ENCODE peak calls at places on chromosomes 5 and 9, in ten cellular contexts. B is GM23248; G is PC-9; V is hepatocyte; E is stomach; N is breast epithelium; M is CD8-positive, alpha-beta T cell; A is uterus; Q is fibroblast of lung; J is K562. S is an unnamed sample.

GRCh38 chr9:134537891-134538520 is 103.6 kb upstream of the COL5A1 start:
- DNase-seq in N (no peak), M (no peak), V (no peak), B (peak; percentile 71), Q (no peak), J (no peak), A (no peak), E (no peak), G (no peak), S (no peak)

GRCh38 chr5:139839918-139840317 is 44.3 kb downstream of the PSD2 start:
- DNase-seq in M (no peak), B (no peak), Q (no peak), J (no peak), A (no peak), V (no peak), G (no peak), N (no peak), E (no peak), S (no peak)

GRCh38 chr5:180286-180918 is 10.9 kb upstream of the LRRC14B start:
- DNase-seq in E (no peak), V (no peak), B (no peak), A (no peak), N (no peak), J (no peak), G (peak; percentile 38), M (no peak), Q (no peak), S (no peak)

GRCh38 chr9:110116543-110116885 is 91.4 kb downstream of the C9orf152 start:
- DNase-seq in Q (peak; percentile 99), B (peak; percentile 94), G (no peak), J (no peak), M (no peak), V (peak; percentile 51), E (no peak), A (no peak), N (no peak), S (no peak)

GRCh38 chr9:38651400-38652042 is 31.1 kb upstream of the ANKRD18A start:
- DNase-seq in E (no peak), B (no peak), V (no peak), J (no peak), Q (no peak), A (no peak), N (no peak), G (no peak), M (no peak), S (no peak)

GRCh38 chr5:126268697-126269315 is 154.4 kb upstream of the GRAMD2B start:
- DNase-seq in J (no peak), A (no peak), E (no peak), B (no peak), V (no peak), M (no peak), G (no peak), Q (no peak), N (no peak), S (no peak)

GRCh38 chr5:112948455-112948854 is 26.4 kb upstream of the REEP5 start:
- DNase-seq in A (no peak), N (no peak), G (no peak), V (no peak), B (no peak), M (no peak), J (no peak), Q (peak; percentile 11), E (no peak), S (no peak)

GRCh38 chr5:112604741-112605390 is 132.8 kb upstream of the APC start:
- DNase-seq in V (peak; percentile 70), J (peak; percentile 58), E (no peak), M (no peak), N (no peak), G (no peak), Q (no peak), B (no peak), A (no peak), S (no peak)

GRCh38 chr9:6845881-6846280 is 88.1 kb downstream of the KDM4C start:
- DNase-seq in M (no peak), J (no peak), E (no peak), A (no peak), Q (no peak), V (peak; percentile 58), G (no peak), B (peak; percentile 5), N (no peak), S (no peak)

GRCh38 chr5:17216974-17217325 is 481 bp upstream of the BASP1 start:
- DNase-seq in B (peak; percentile 55), N (no peak), J (no peak), M (no peak), V (peak; percentile 81), A (peak; percentile 33), Q (peak; percentile 70), E (no peak), G (no peak), S (no peak)

GRCh38 chr5:177325868-177326381 is 14.2 kb upstream of the MXD3 start:
- DNase-seq in B (peak; percentile 23), M (no peak), G (peak; percentile 30), Q (no peak), E (no peak), A (no peak), V (no peak), J (no peak), N (no peak), S (no peak)

GRCh38 chr9:77099388-77099787 is 77.9 kb upstream of the VPS13A start:
- DNase-seq in E (no peak), J (no peak), G (no peak), A (no peak), M (no peak), Q (no peak), V (no peak), B (no peak), N (no peak), S (no peak)

GRCh38 chr5:95134326-95134725 is 150.6 kb downstream of the MCTP1 start:
- DNase-seq in B (no peak), E (no peak), J (no peak), N (no peak), M (no peak), Q (no peak), V (no peak), A (no peak), G (no peak), S (no peak)

GRCh38 chr9:134571946-134572914 is 69.4 kb upstream of the COL5A1 start:
- DNase-seq in V (no peak), N (no peak), M (peak; percentile 4), Q (no peak), E (peak; percentile 14), J (no peak), A (peak; percentile 6), B (no peak), G (no peak), S (no peak)

GRCh38 chr5:133155326-133155969 is 103.6 kb downstream of the HSPA4 start:
- DNase-seq in N (no peak), G (no peak), E (no peak), J (no peak), A (no peak), V (no peak), M (no peak), B (no peak), Q (no peak), S (no peak)

DNA sequence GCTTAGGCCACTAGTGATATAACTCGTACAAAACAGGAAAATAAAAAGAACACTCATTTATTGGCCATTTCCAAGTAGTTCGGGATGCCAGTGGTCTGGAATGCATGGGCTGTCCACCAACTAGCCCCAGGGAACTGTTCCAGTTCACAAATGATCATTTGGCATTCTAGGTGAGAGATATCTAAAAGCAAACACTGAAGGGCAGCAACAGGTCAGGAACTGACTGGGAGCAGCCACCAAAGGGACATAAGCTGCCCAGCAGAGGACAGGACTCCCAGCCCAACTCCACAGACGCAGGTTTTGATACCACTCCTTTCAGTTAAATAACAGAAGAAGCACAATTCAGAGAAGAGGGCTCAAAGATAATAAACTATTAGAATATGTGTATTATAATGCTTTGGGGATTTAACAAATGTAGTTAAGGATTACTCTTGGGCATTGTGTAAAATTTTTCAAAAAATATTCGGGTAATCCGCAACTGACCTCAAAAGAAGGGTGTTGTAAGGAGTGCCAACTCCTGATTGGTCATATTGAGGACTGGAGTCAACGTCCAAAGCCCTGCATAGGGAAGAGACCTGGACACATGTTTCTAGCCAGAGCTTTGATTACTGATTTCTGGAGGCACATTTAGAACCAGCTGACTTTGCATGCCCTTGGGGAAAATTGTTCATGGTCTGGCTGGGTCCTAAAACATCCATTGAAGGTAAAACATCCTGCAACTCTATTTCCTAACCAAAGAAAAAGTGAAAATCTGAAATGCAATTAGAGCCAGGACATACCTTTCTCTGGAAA is 320.0 kb downstream of the DNAH5 start:
- DNase-seq in J (no peak), N (no peak), V (no peak), G (no peak), A (no peak), M (no peak), Q (no peak), B (no peak), E (no peak), S (no peak)
- H3K9me3 ChIP-seq in J (no peaks in the 10 kb centered on the region), N (no peaks in the 10 kb centered on the region), V (no peaks in the 10 kb centered on the region), G (no peaks in the 10 kb centered on the region), A (no peaks in the 10 kb centered on the region), M (no peaks in the 10 kb centered on the region), Q (no peaks in the 10 kb centered on the region), B (no peaks in the 10 kb centered on the region), E (no peaks in the 10 kb centered on the region), S (no peaks in the 10 kb centered on the region)

DNA sequence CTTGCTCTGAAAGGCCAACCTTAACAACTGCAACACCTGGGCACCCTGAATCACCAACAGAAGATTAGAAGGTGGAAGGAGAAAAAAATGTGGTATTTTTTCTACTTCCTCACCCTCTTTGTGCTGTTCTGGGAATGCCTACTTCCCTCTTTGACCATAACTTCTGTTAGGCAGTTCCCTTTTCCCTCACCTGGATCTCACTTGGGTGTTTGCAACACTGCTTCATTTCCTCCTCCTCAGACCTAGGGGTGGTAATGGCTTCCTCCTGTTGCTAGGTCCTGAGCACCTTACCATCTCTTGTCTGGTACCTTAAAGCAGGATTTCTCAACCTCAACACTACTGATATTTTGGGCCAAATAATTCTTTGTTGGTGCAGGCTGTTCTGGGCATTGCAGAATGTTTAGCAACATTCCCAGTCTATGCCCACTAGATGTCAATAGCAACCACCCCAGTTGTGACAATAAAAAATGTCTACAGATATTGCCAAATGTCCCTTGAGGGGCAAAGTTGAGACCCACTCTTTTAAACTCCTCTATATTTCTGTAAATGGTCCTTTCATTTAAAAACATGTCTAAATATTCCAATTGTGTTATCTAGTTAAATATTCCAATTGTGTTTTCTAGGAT is 300.0 kb upstream of the VLDLR start:
- DNase-seq in Q (no peak), M (no peak), N (no peak), E (no peak), A (no peak), B (peak; percentile 20), V (no peak), J (no peak), G (no peak), S (no peak)
- H3K9me3 ChIP-seq in Q (no peaks in the 10 kb centered on the region), M (no peaks in the 10 kb centered on the region), N (no peaks in the 10 kb centered on the region), E (no peaks in the 10 kb centered on the region), A (no peaks in the 10 kb centered on the region), B (no peaks in the 10 kb centered on the region), V (no peaks in the 10 kb centered on the region), J (no peaks in the 10 kb centered on the region), G (no peaks in the 10 kb centered on the region), S (no peaks in the 10 kb centered on the region)

GRCh38 chr5:171311698-171312083 is 2.6 kb downstream of the TLX3 start:
- DNase-seq in J (no peak), G (no peak), V (no peak), E (no peak), Q (no peak), M (no peak), N (no peak), B (no peak), A (no peak), S (no peak)
- H3K9me3 ChIP-seq in J (no peaks in the 10 kb centered on the region), G (no peaks in the 10 kb centered on the region), V (no peaks in the 10 kb centered on the region), E (peaks cover 10% of the 10 kb centered on the region), Q (no peaks in the 10 kb centered on the region), M (no peaks in the 10 kb centered on the region), N (no peaks in the 10 kb centered on the region), B (no peaks in the 10 kb centered on the region), A (no peaks in the 10 kb centered on the region), S (no peaks in the 10 kb centered on the region)

GRCh38 chr5:172760136-172760535 is 10.9 kb downstream of the DUSP1 start:
- DNase-seq in G (no peak), Q (no peak), M (no peak), N (no peak), A (no peak), V (no peak), B (no peak), J (no peak), E (no peak), S (no peak)
- H3K9me3 ChIP-seq in G (no peaks in the 10 kb centered on the region), Q (no peaks in the 10 kb centered on the region), M (no peaks in the 10 kb centered on the region), N (peaks cover 8% of the 10 kb centered on the region), A (no peaks in the 10 kb centered on the region), V (no peaks in the 10 kb centered on the region), B (no peaks in the 10 kb centered on the region), J (no peaks in the 10 kb centered on the region), E (no peaks in the 10 kb centered on the region), S (no peaks in the 10 kb centered on the region)